ENCODE peak calls at places on chromosomes 11 and 22, in ten cellular contexts. S is COLO829, P is H9, T is stomach, I is T-cell, H is NCI-H524, K is memory B cell, Q is breast epithelium, V is mesendoderm, E is nephron progenitor cell. O is an unnamed sample.

GRCh38 chr11:103525069-103525468 is 415.8 kb downstream of the DYNC2H1 start:
- DNase-seq in Q (no peak), K (no peak), T (no peak), P (no peak), V (no peak), H (no peak), S (no peak), I (no peak), E (no peak), O (no peak)

GRCh38 chr11:68855205-68855978 is 13.7 kb upstream of the CPT1A start:
- DNase-seq in E (peak), P (peak), Q (no peak), I (no peak), T (no peak), K (peak), H (no peak), S (peak), V (peak), O (peak)

GRCh38 chr11:95849087-95849825 is 59.0 kb downstream of the CEP57 start:
- DNase-seq in P (peak), S (peak), Q (peak), T (peak), E (peak), H (peak), K (no peak), V (peak), I (no peak), O (peak)

GRCh38 chr11:94424011-94424410 is 22.8 kb upstream of the GPR83 start:
- DNase-seq in H (no peak), Q (no peak), P (no peak), K (no peak), V (no peak), S (no peak), I (no peak), T (no peak), E (no peak), O (no peak)

GRCh38 chr11:8252946-8253345 is 10.7 kb downstream of the LMO1 start:
- DNase-seq in T (no peak), Q (no peak), V (no peak), K (no peak), P (peak), S (no peak), E (no peak), H (no peak), I (no peak), O (peak)

GRCh38 chr11:26621147-26621546 is 49.1 kb upstream of the MUC15 start:
- DNase-seq in V (peak), T (no peak), S (peak), Q (no peak), E (no peak), P (no peak), H (no peak), K (no peak), I (no peak), O (no peak)

GRCh38 chr22:37930270-37930951 is 23.0 kb downstream of the C22orf23 start:
- DNase-seq in H (peak), S (no peak), P (peak), I (no peak), K (no peak), E (no peak), T (no peak), Q (no peak), V (peak), O (peak)

GRCh38 chr11:29564501-29564900 is 452.3 kb downstream of the KCNA4 start:
- DNase-seq in E (no peak), K (no peak), I (no peak), Q (no peak), T (no peak), V (no peak), P (no peak), H (peak), S (peak), O (no peak)

GRCh38 chr22:30694171-30694637 is 470 bp upstream of the OSBP2 start:
- DNase-seq in E (peak), K (peak), V (peak), H (peak), Q (peak), T (peak), S (no peak), I (peak), P (peak), O (peak)

GRCh38 chr11:76823481-76824028 is 37.2 kb upstream of the ACER3 start:
- DNase-seq in I (no peak), P (peak), T (no peak), K (no peak), Q (no peak), H (no peak), V (peak), S (peak), E (no peak), O (peak)

GRCh38 chr22:45507798-45508197 is 5.1 kb downstream of the FBLN1 start:
- DNase-seq in S (no peak), E (no peak), P (no peak), K (no peak), Q (no peak), H (no peak), I (no peak), T (no peak), V (no peak), O (no peak)